ENCODE peak calls at places on chromosomes 5 and 9, in four cellular contexts. W is astrocyte of the cerebellum, L is OCI-LY7, T is uterus. G is an unnamed sample.

GRCh38 chr9:68872026-68872501 is 141.8 kb downstream of the PRKACG start:
- DNase-seq in W (no peak), L (no peak), T (no peak), G (no peak)

GRCh38 chr9:114988962-114989599 is 58.7 kb upstream of the TNFSF8 start:
- DNase-seq in W (no peak), L (no peak), T (no peak), G (no peak)

GRCh38 chr5:143673676-143674468 is 138.1 kb upstream of the HMHB1 start:
- DNase-seq in W (no peak), L (no peak), T (no peak), G (no peak)

GRCh38 chr5:123423278-123424149 is at the start of gene CEP120:
- DNase-seq in W (peak), L (peak), T (peak), G (peak)

GRCh38 chr5:119166026-119166425 is 95.1 kb downstream of the DMXL1 start:
- DNase-seq in W (no peak), L (no peak), T (no peak), G (no peak)

GRCh38 chr5:151906246-151906645 is 18.4 kb downstream of the GLRA1 start:
- DNase-seq in W (peak), L (no peak), T (no peak), G (no peak)

GRCh38 chr5:172441262-172441751 is 13.0 kb downstream of the SH3PXD2B start:
- DNase-seq in W (no peak), L (no peak), T (no peak), G (no peak)

GRCh38 chr5:68086857-68087256 is 128.7 kb upstream of the PIK3R1 start:
- DNase-seq in W (peak), L (no peak), T (peak), G (peak)

GRCh38 chr9:132214027-132214622 is 52.3 kb downstream of the NTNG2 start:
- DNase-seq in W (peak), L (no peak), T (peak), G (peak)

GRCh38 chr9:87504938-87505337 is 7.3 kb downstream of the DAPK1 start:
- DNase-seq in W (no peak), L (no peak), T (no peak), G (no peak)

GRCh38 chr9:706606-707451 is 134.7 kb upstream of the DMRT1 start:
- DNase-seq in W (no peak), L (no peak), T (peak), G (peak)

GRCh38 chr5:73815631-73816030 is 189.6 kb downstream of the ARHGEF28 start:
- DNase-seq in W (no peak), L (no peak), T (no peak), G (no peak)

GRCh38 chr9:116191757-116192415 is 38.3 kb downstream of the PAPPA start:
- DNase-seq in W (no peak), L (no peak), T (no peak), G (no peak)

GRCh38 chr9:71814805-71815204 is 46.5 kb upstream of the CEMIP2 start:
- DNase-seq in W (no peak), L (no peak), T (no peak), G (no peak)

GRCh38 chr9:89996106-89996505 is 391.3 kb downstream of the GADD45G start:
- DNase-seq in W (no peak), L (no peak), T (no peak), G (no peak)

GRCh38 chr5:103441523-103441922 is 121.1 kb downstream of the NUDT12 start:
- DNase-seq in W (no peak), L (peak), T (no peak), G (no peak)

GRCh38 chr9:128909859-128910258 is 10.9 kb upstream of the PHYHD1 start:
- DNase-seq in W (no peak), L (no peak), T (no peak), G (no peak)

GRCh38 chr5:67353500-67353931 is 156.9 kb upstream of the CD180 start:
- DNase-seq in W (peak), L (no peak), T (no peak), G (no peak)

GRCh38 chr5:114237766-114238165 is 124.1 kb upstream of the KCNN2 start:
- DNase-seq in W (no peak), L (no peak), T (no peak), G (no peak)

GRCh38 chr9:15295761-15296405 is 11.1 kb downstream of the TTC39B start:
- DNase-seq in W (peak), L (no peak), T (peak), G (no peak)

GRCh38 chr9:14532716-14533115 is 160.5 kb downstream of the ZDHHC21 start:
- DNase-seq in W (no peak), L (no peak), T (no peak), G (no peak)

GRCh38 chr5:121144764-121145163 is 680.7 kb downstream of the PRR16 start:
- DNase-seq in W (peak), L (no peak), T (no peak), G (no peak)

GRCh38 chr9:135077497-135078200 is 9.8 kb upstream of the OLFM1 start:
- DNase-seq in W (no peak), L (no peak), T (no peak), G (no peak)

GRCh38 chr9:108219664-108220063 is 636.1 kb downstream of the ACTL7B start:
- DNase-seq in W (no peak), L (no peak), T (no peak), G (no peak)

GRCh38 chr5:65483474-65484346 is 2.0 kb upstream of the ADAMTS6 start:
- DNase-seq in W (peak), L (peak), T (no peak), G (no peak)

GRCh38 chr5:16467363-16468219 is 2.0 kb upstream of the ZNF622 start:
- DNase-seq in W (no peak), L (peak), T (no peak), G (no peak)

GRCh38 chr9:132894343-132894742 is 15.6 kb downstream of the SPACA9 start:
- DNase-seq in W (no peak), L (no peak), T (no peak), G (no peak)

GRCh38 chr5:42462089-42462488 is 38.9 kb downstream of the GHR start:
- DNase-seq in W (no peak), L (no peak), T (no peak), G (no peak)

GRCh38 chr5:10600629-10601245 is 36.9 kb downstream of the ANKRD33B start:
- DNase-seq in W (no peak), L (peak), T (no peak), G (no peak)

GRCh38 chr5:59496524-59497134 is 396.9 kb downstream of the PDE4D start:
- DNase-seq in W (no peak), L (peak), T (no peak), G (no peak)

GRCh38 chr5:150562832-150563231 is 54.9 kb downstream of the NDST1 start:
- DNase-seq in W (no peak), L (peak), T (peak), G (no peak)

GRCh38 chr9:68841292-68842052 is 136.4 kb downstream of the PIP5K1B start:
- DNase-seq in W (no peak), L (no peak), T (no peak), G (no peak)

GRCh38 chr9:105858877-105859276 is 164.5 kb downstream of the TMEM38B start:
- DNase-seq in W (no peak), L (no peak), T (no peak), G (no peak)

GRCh38 chr5:165139730-165140129 is 1634.3 kb downstream of the MAT2B start:
- DNase-seq in W (no peak), L (no peak), T (no peak), G (no peak)

GRCh38 chr9:107907715-107908114 is 418.1 kb upstream of the KLF4 start:
- DNase-seq in W (no peak), L (no peak), T (no peak), G (no peak)

GRCh38 chr5:135185461-135186075 is 151.5 kb upstream of the PITX1 start:
- DNase-seq in W (peak), L (no peak), T (no peak), G (no peak)
- TF ChIP-seq CTCF in W (no peak), L (no peak), T (no peak), G (no peak)

GRCh38 chr9:38643456-38644173 is 23.2 kb upstream of the ANKRD18A start:
- DNase-seq in W (no peak), L (no peak), T (no peak), G (no peak)
- TF ChIP-seq CTCF in W (no peak), L (no peak), T (no peak), G (no peak)

DNA sequence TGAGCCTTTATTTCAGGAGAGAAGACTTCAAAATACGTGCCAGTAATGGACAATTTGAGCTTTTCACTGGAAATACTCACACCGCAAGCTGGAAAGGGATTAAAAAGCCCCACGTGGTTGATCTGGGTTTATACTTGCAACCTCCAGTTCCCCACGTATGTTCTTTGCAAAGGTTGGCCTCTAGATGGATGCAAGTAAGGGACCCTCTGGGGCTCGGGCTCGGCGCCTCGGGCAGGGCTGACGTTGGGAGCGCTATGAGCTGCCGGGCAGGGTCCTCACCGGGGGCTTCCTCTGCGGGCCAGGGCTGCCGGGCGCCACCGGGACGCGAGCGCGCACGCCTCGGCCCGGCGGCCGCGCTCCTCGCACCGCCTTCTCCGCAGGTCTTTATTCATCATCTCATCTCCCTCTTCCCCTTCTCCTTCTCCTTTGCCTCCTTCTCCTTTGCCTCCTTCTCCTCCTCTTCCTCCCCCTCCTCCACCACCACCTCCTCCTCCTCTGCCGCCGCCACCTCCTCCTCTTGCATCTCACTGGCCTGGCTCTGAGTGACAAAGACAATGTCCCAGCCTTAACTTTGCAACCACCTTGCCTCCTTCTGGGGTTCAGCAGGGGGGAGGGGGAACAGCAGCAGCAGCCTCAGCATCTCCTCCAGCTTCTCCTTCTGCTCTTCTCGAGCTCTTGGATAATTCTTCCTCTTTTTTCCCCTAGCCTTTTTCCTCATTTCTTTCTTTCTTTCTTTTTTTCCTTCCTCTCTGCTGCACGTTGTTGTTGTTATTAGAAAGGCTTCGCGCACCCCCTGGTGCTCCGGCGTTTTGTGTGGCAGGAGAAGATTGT is 636 bp upstream of the ZNF462 start:
- DNase-seq in W (no peak), L (no peak), T (peak), G (peak)
- TF ChIP-seq CTCF in W (no peak), L (no peak), T (no peak), G (no peak)

DNA sequence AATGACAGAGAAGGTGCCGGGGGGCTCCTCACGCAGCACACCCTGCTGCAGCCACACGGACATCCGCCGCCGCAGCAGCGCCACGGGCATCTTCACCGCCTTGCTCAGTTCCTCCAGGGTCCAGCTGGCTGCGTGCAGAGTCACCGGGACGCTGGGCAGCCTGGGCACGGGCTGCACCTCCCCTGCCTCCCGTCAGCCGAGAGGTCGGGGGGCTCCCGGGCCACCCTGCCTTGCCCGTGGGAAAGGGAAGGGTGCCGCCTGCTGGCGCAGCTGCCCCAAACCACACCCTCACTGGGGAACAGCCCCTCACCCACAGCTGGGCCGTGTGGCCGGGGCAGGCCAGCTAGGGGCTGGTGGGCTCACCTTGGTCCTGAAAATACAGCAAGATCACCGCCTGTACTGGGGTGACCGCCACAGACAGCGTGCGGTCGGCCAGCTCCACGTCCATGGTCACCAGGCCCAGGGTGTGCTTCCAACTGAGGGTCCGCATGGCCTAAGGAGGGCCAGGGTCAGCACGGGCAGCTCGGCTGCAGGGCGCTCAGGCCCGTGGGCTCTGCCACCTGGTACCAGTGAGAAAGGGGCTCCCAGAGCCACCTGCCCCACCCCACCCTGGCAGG is 3.6 kb upstream of the TMEM210 start:
- DNase-seq in W (no peak), L (no peak), T (no peak), G (no peak)
- TF ChIP-seq CTCF in W (peak), L (peak), T (no peak), G (no peak)

GRCh38 chr5:38666668-38667498 is 110.4 kb upstream of the LIFR start:
- DNase-seq in W (peak), L (peak), T (no peak), G (peak)
- TF ChIP-seq CTCF in W (peak), L (peak), T (peak), G (peak)

GRCh38 chr5:126384985-126385384 is 38.2 kb upstream of the GRAMD2B start:
- DNase-seq in W (peak), L (no peak), T (no peak), G (no peak)
- TF ChIP-seq CTCF in W (no peak), L (no peak), T (no peak), G (no peak)

GRCh38 chr9:77022783-77023440 is 3.5 kb downstream of the FOXB2 start:
- DNase-seq in W (no peak), L (no peak), T (no peak), G (no peak)
- TF ChIP-seq CTCF in W (no peak), L (no peak), T (no peak), G (no peak)

DNA sequence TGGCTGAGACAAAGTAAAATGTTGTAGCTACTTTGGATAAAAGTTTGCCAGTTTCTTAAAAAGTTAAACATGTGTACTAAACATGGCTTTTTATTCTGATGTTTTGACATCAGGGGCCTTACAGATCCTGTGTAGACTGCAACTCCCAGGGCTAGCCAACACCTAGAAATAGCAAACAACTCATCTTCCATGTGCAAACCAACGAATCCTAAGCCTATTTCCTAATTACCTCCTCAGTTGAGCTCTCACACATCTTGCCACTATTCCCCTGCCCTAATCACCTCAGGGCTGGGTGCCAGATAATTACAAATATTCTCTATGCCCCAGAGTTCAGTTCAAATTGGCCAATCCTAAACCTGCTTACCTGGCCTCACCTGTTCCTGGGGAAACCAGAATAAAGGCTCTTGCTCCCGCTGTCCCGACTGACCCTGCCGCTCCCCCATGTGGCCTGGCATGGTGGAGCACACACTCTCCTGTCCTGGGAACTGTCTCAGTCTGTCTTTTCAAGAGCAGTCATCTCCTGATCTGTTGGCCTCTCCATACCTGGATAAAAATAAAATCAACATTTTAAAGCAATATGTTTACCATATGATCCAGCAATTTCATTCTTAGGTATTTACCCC is 37.1 kb upstream of the FAM169A start:
- DNase-seq in W (no peak), L (no peak), T (no peak), G (no peak)
- TF ChIP-seq CTCF in W (peak), L (peak), T (no peak), G (no peak)

GRCh38 chr9:126604706-126605105 is 9.0 kb upstream of the LMX1B start:
- DNase-seq in W (no peak), L (no peak), T (no peak), G (no peak)

GRCh38 chr9:126604059-126604685 is 9.6 kb upstream of the LMX1B start:
- DNase-seq in W (no peak), L (no peak), T (no peak), G (no peak)

GRCh38 chr9:126595982-126596381 is 17.7 kb upstream of the LMX1B start:
- DNase-seq in W (no peak), L (no peak), T (no peak), G (no peak)

DNA sequence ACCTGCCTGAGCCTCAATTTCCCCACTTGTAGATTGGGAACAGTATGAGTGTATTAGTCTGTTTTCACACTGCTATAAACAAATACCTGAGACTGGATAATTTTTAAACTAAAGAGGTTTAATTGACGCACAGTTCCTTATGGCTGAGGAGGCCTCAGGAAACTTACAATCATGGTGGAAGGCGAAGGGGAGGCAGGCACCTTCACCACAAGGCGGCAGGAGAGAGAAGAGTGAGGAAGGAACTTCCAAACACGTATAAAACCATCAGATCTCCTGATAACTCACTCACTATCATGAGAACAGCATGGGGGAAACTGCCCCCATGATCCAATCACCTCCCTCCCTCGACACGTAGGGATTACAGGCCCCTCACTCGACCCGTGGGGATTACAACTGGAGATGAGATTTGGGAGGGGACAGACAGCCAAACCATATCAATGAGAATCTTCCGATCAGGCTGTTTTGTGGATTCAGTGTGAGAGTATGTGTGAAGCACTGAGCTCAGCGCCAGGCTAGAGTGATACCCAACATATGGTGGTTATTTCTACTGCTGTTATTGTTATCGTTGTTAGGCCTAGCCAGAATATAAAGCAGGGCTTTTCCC is 14.6 kb upstream of the LMX1B start:
- DNase-seq in W (no peak), L (no peak), T (no peak), G (no peak)
- TF ChIP-seq CTCF in W (no peak), L (no peak), T (no peak), G (no peak)